ENCODE peak calls at places on chromosomes 7 and 10, in ten cellular contexts. Q is dorsolateral prefrontal cortex; U is HFF-Myc; J is T-helper 2 cell; F is EL; V is WTC11; B is activated CD4-positive, CD25-positive, alpha-beta regulatory T cell; X is iPS-NIHi11; Y is IMR-90; E is CD8-positive, alpha-beta memory T cell. N is an unnamed sample.

GRCh38 chr7:44081266-44081748 is 1.0 kb downstream of the POLM start:
- DNase-seq in E (peak; percentile 60), B (no peak), X (no peak), J (no peak), Y (no peak), V (no peak), F (no peak), Q (no peak), U (no peak), N (no peak)

GRCh38 chr7:79317728-79318127 is 135.7 kb downstream of the MAGI2 start:
- DNase-seq in V (no peak), X (peak; percentile 54), J (no peak), Y (peak; percentile 97), Q (no peak), F (peak; percentile 91), B (no peak), U (peak; percentile 80), E (no peak), N (no peak)

GRCh38 chr10:120735773-120736371 is 115.3 kb upstream of the WDR11 start:
- DNase-seq in U (no peak), F (peak; percentile 21), J (no peak), X (peak; percentile 31), E (no peak), Q (no peak), B (no peak), Y (peak; percentile 12), V (no peak), N (no peak)

GRCh38 chr7:106777666-106778299 is 87.3 kb upstream of the PIK3CG start:
- DNase-seq in B (no peak), X (no peak), U (no peak), V (no peak), F (no peak), E (no peak), Y (no peak), Q (no peak), J (no peak), N (no peak)

GRCh38 chr10:97234403-97234802 is 48.6 kb upstream of the SLIT1 start:
- DNase-seq in Y (peak; percentile 64), E (no peak), B (no peak), Q (no peak), V (no peak), X (peak; percentile 30), U (peak; percentile 22), F (peak; percentile 39), J (no peak), N (no peak)

GRCh38 chr10:128943111-128943510 is 523.9 kb upstream of the MGMT start:
- DNase-seq in Q (peak; percentile 50), B (no peak), E (no peak), X (no peak), V (no peak), J (no peak), U (no peak), F (no peak), Y (no peak), N (no peak)

GRCh38 chr10:36324831-36325230 is 682.7 kb upstream of the FZD8 start:
- DNase-seq in J (no peak), B (no peak), F (no peak), Y (no peak), X (no peak), E (no peak), V (no peak), U (no peak), Q (no peak), N (no peak)

GRCh38 chr10:132457328-132458070 is 60.5 kb downstream of the PWWP2B start:
- DNase-seq in F (no peak), V (no peak), B (no peak), J (no peak), U (no peak), E (no peak), Y (no peak), X (no peak), Q (no peak), N (no peak)

GRCh38 chr10:26799342-26799741 is 61.4 kb downstream of the ABI1 start:
- DNase-seq in U (no peak), J (no peak), V (no peak), E (peak; percentile 29), Y (no peak), Q (peak; percentile 38), F (no peak), X (no peak), B (no peak), N (peak; percentile 74)

GRCh38 chr10:80500572-80501380 is 36.9 kb upstream of the SH2D4B start:
- DNase-seq in Y (no peak), B (no peak), Q (no peak), U (no peak), E (peak; percentile 46), F (no peak), X (no peak), V (no peak), J (no peak), N (peak; percentile 44)

GRCh38 chr7:1666251-1666778 is 3.8 kb upstream of the ELFN1 start:
- DNase-seq in Y (no peak), X (peak; percentile 49), Q (no peak), B (no peak), E (no peak), F (no peak), J (no peak), V (no peak), U (no peak), N (no peak)

GRCh38 chr10:110460111-110460809 is 37.4 kb upstream of the DUSP5 start:
- DNase-seq in Q (peak; percentile 95), B (no peak), V (no peak), U (no peak), F (peak; percentile 55), J (no peak), Y (peak; percentile 34), X (no peak), E (no peak), N (peak; percentile 64)

GRCh38 chr10:14838582-14839304 is 637 bp downstream of the HSPA14 start:
- DNase-seq in V (peak; percentile 64), Q (no peak), B (no peak), Y (no peak), J (no peak), X (peak; percentile 76), F (peak; percentile 24), U (no peak), E (peak; percentile 20), N (peak; percentile 11)

GRCh38 chr7:17315974-17316373 is 17.5 kb downstream of the AHR start:
- DNase-seq in B (no peak), J (no peak), X (no peak), U (no peak), Q (no peak), E (no peak), V (no peak), F (no peak), Y (no peak), N (no peak)

GRCh38 chr7:92754756-92755581 is 81.4 kb downstream of the CDK6 start:
- DNase-seq in Q (peak; percentile 85), V (no peak), X (no peak), E (no peak), F (no peak), B (no peak), Y (no peak), U (no peak), J (no peak), N (no peak)